ENCODE peak calls at places on chromosomes 11 and 22, in seven cellular contexts. U is right lobe of liver, X is GM12864, D is adrenal gland, I is psoas muscle, F is IMR-90, T is cardiac fibroblast. A is an unnamed sample.

GRCh38 chr11:13026722-13027121 is 17.6 kb downstream of the RASSF10 start:
- DNase-seq in D (no peak), X (no peak), T (no peak), F (no peak), I (no peak), U (no peak), A (no peak)

GRCh38 chr22:41775976-41776375 is 24.5 kb upstream of the CCDC134 start:
- DNase-seq in X (no peak), U (no peak), T (no peak), D (no peak), F (no peak), I (no peak), A (no peak)

GRCh38 chr11:37710031-37710430 is 1112.0 kb upstream of the RAG2 start:
- DNase-seq in F (peak; percentile 29), U (no peak), T (no peak), D (no peak), I (no peak), X (no peak), A (no peak)

GRCh38 chr11:125431481-125431880 is 64.6 kb downstream of the FEZ1 start:
- DNase-seq in T (no peak), D (no peak), X (no peak), F (no peak), I (no peak), U (no peak), A (no peak)

GRCh38 chr11:43823851-43824250 is 56.8 kb upstream of the ALKBH3 start:
- DNase-seq in D (no peak), X (no peak), F (no peak), U (no peak), I (no peak), T (no peak), A (no peak)

GRCh38 chr22:38132794-38133193 is 22.3 kb upstream of the BAIAP2L2 start:
- DNase-seq in X (no peak), D (no peak), I (no peak), F (no peak), U (no peak), T (no peak), A (no peak)

GRCh38 chr22:33787645-33788456 is 132.4 kb downstream of the LARGE1 start:
- DNase-seq in X (peak; percentile 61), F (peak; percentile 6), D (no peak), I (no peak), T (no peak), U (no peak), A (no peak)

GRCh38 chr11:19442554-19442910 is 201.8 kb upstream of the E2F8 start:
- DNase-seq in I (no peak), T (no peak), D (no peak), U (no peak), X (no peak), F (no peak), A (no peak)

GRCh38 chr11:11993814-11994213 is 14.6 kb downstream of the DKK3 start:
- DNase-seq in X (no peak), T (peak; percentile 78), F (peak; percentile 86), I (no peak), U (peak; percentile 53), D (peak; percentile 68), A (peak; percentile 85)

GRCh38 chr11:57150454-57150917 is 31.3 kb upstream of the LRRC55 start:
- DNase-seq in T (no peak), U (no peak), X (no peak), D (no peak), I (no peak), F (peak; percentile 1), A (no peak)

GRCh38 chr22:42726811-42727210 is 6.1 kb upstream of the A4GALT start:
- DNase-seq in X (no peak), T (no peak), D (no peak), U (no peak), I (no peak), F (no peak), A (no peak)

GRCh38 chr11:113073290-113073953 is 112.2 kb downstream of the NCAM1 start:
- DNase-seq in F (no peak), U (no peak), X (no peak), I (no peak), T (no peak), D (no peak), A (no peak)

GRCh38 chr11:69888671-69889076 is 69.5 kb upstream of the FGF3 start:
- DNase-seq in I (peak; percentile 47), D (peak; percentile 54), T (peak; percentile 65), X (peak; percentile 7), F (peak; percentile 38), U (peak; percentile 61), A (peak; percentile 54)

GRCh38 chr22:35628732-35629131 is 11.6 kb upstream of the MB start:
- DNase-seq in F (no peak), I (no peak), T (no peak), U (no peak), D (no peak), X (no peak), A (no peak)

GRCh38 chr11:95531116-95531515 is 258.5 kb downstream of the FAM76B start:
- DNase-seq in F (no peak), X (no peak), U (no peak), I (no peak), T (no peak), D (no peak), A (peak; percentile 85)

GRCh38 chr22:21642584-21643448 is 714 bp downstream of the SDF2L1 start:
- DNase-seq in D (no peak), F (peak; percentile 44), X (no peak), T (peak; percentile 63), U (peak; percentile 64), I (peak; percentile 33), A (peak; percentile 43)

GRCh38 chr22:21641795-21642583 is at the start of gene SDF2L1:
- DNase-seq in D (peak; percentile 99), F (peak; percentile 99), T (peak; percentile 99), U (peak; percentile 99), I (peak; percentile 99), X (peak; percentile 94), A (peak; percentile 98)

GRCh38 chr22:21639359-21639758 is 2.7 kb upstream of the SDF2L1 start:
- DNase-seq in U (no peak), T (no peak), I (no peak), X (no peak), D (no peak), F (no peak), A (no peak)

GRCh38 chr22:21640810-21641209 is 1.3 kb upstream of the SDF2L1 start:
- DNase-seq in I (no peak), T (no peak), U (no peak), F (no peak), D (no peak), X (no peak), A (no peak)

DNA sequence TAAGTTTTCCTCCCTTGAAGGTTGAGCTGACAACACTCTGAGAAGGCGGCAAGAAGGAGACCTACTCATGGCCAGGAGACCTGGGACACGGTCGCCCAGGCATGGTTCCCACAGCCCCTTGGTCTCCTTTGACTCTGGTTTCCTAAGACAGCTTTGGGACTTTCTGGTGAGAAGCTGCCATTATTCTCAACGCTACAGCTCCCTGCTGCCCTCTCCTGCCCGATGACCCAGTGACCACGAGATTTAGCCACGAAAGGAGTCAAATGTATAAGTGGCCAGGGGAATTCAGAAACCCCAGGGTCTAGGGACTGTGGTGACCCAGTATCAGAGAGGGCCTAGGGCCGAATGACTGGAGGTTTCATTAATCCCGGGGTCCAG is 696 bp upstream of the SDF2L1 start:
- DNase-seq in X (no peak), I (peak; percentile 24), U (no peak), T (peak; percentile 70), D (peak; percentile 46), F (peak; percentile 55), A (peak; percentile 58)
- TF ChIP-seq CTCF in X (peak; percentile 15), I (peak; percentile 48), U (peak; percentile 44), T (peak; percentile 62), D (peak; percentile 27), F (peak; percentile 61), A (peak; percentile 59)

DNA sequence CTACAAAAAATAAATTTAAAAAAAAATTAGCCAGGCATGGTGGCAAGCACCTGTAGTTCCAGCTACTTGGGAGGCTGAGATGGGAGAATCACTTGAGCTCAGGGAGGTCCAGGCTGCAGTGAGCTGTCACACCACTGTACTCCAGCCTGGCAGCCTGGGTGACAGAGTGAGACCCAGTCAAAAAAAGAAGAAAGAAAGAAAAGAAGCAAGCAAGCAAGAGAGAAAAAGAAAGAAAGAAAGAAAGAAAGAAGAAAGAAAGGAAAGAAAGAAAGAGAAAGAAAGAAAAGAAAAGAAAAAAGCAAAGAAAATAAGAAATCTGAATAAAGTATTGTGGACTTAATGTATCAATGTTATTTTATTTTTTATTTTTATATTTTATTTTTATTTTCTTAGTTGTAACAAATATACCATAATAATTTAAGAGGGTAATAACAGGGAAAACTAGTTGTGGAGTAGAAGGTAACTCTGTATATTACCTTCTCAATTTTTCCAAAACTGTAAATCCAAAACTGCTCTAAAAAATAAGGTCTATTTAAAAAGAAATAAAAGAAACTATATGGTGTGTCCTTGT is 1.1 kb upstream of the ZNF215 start:
- DNase-seq in U (no peak), T (no peak), F (no peak), D (no peak), I (no peak), X (no peak), A (no peak)
- H3K4me3 ChIP-seq in U (no peak overlapping the region), T (no peak overlapping the region), F (no peak overlapping the region), D (no peak overlapping the region), I (no peak overlapping the region), X (no peak overlapping the region), A (no peak overlapping the region)

GRCh38 chr11:66494935-66495334 is 14.7 kb downstream of the DPP3 start:
- DNase-seq in T (no peak), X (no peak), U (no peak), F (no peak), I (no peak), D (no peak), A (no peak)

GRCh38 chr11:66494458-66494857 is 14.2 kb downstream of the DPP3 start:
- DNase-seq in D (no peak), I (no peak), X (no peak), T (no peak), F (no peak), U (no peak), A (no peak)

GRCh38 chr11:66497206-66497605 is 13.2 kb upstream of the BBS1 start:
- DNase-seq in I (no peak), X (no peak), T (no peak), F (no peak), D (no peak), U (no peak), A (no peak)

GRCh38 chr11:66493124-66493523 is 12.9 kb downstream of the DPP3 start:
- DNase-seq in D (no peak), U (no peak), F (no peak), X (no peak), I (no peak), T (no peak), A (no peak)

GRCh38 chr11:66495401-66495844 is 15.0 kb upstream of the BBS1 start:
- DNase-seq in U (no peak), D (no peak), I (no peak), X (no peak), T (no peak), F (no peak), A (no peak)
- TF ChIP-seq CTCF in U (no peak), D (no peak), I (no peak), X (peak; percentile 25), T (peak; percentile 32), F (no peak), A (peak; percentile 17)

GRCh38 chr11:105046898-105047579 is 1.9 kb upstream of the CARD16 start:
- DNase-seq in U (no peak), I (no peak), T (peak; percentile 99), X (no peak), F (peak; percentile 100), D (peak; percentile 40), A (peak; percentile 98)

GRCh38 chr11:105040703-105041102 is 4.4 kb downstream of the CARD16 start:
- DNase-seq in U (no peak), X (no peak), T (no peak), F (no peak), I (no peak), D (no peak), A (no peak)

GRCh38 chr11:105045897-105046296 is 762 bp upstream of the CARD16 start:
- DNase-seq in T (peak; percentile 43), X (no peak), U (no peak), I (peak; percentile 31), D (no peak), F (no peak), A (peak; percentile 44)

GRCh38 chr11:105042178-105042577 is 3.0 kb downstream of the CARD16 start:
- DNase-seq in I (no peak), X (no peak), D (no peak), F (no peak), T (no peak), U (no peak), A (no peak)
- H3K4me3 ChIP-seq in I (no peak overlapping the region), X (no peak overlapping the region), D (no peak overlapping the region), F (no peak overlapping the region), T (no peak overlapping the region), U (no peak overlapping the region), A (no peak overlapping the region)